ENCODE peak calls at places on chromosomes 11 and 22, in six cellular contexts. One of them, this sample, is unnamed.

GRCh38 chr11:120217941-120218694 is 7.3 kb downstream of the OAF start:
- DNase-seq in stimulated activated CD4-positive, alpha-beta T cell treated with anti-CD3 and anti-CD28 coated beads, Interleukin-4, amount 100 ng/mL, for 4 hours: no peak
- DNase-seq in hepatic stellate cell: no peak
- DNase-seq in foreskin fibroblast: no peak
- DNase-seq in LHCN-M2: no peak
- DNase-seq in T-helper 1 cell: no peak
- DNase-seq in this sample: no peak

GRCh38 chr11:109426442-109426841 is 4.5 kb downstream of the C11orf87 start:
- DNase-seq in stimulated activated CD4-positive, alpha-beta T cell treated with anti-CD3 and anti-CD28 coated beads, Interleukin-4, amount 100 ng/mL, for 4 hours: no peak
- DNase-seq in hepatic stellate cell: no peak
- DNase-seq in foreskin fibroblast: no peak
- DNase-seq in LHCN-M2: peak
- DNase-seq in T-helper 1 cell: no peak
- DNase-seq in this sample: no peak

GRCh38 chr11:8180469-8180868 is 11.6 kb upstream of the RIC3 start:
- DNase-seq in stimulated activated CD4-positive, alpha-beta T cell treated with anti-CD3 and anti-CD28 coated beads, Interleukin-4, amount 100 ng/mL, for 4 hours: no peak
- DNase-seq in hepatic stellate cell: no peak
- DNase-seq in foreskin fibroblast: no peak
- DNase-seq in LHCN-M2: no peak
- DNase-seq in T-helper 1 cell: no peak
- DNase-seq in this sample: no peak

GRCh38 chr11:73227571-73228211 is 9.6 kb downstream of the P2RY2 start:
- DNase-seq in stimulated activated CD4-positive, alpha-beta T cell treated with anti-CD3 and anti-CD28 coated beads, Interleukin-4, amount 100 ng/mL, for 4 hours: no peak
- DNase-seq in hepatic stellate cell: no peak
- DNase-seq in foreskin fibroblast: no peak
- DNase-seq in LHCN-M2: no peak
- DNase-seq in T-helper 1 cell: no peak
- DNase-seq in this sample: no peak

GRCh38 chr11:95154514-95154913 is 64.9 kb downstream of the ENDOD1 start:
- DNase-seq in stimulated activated CD4-positive, alpha-beta T cell treated with anti-CD3 and anti-CD28 coated beads, Interleukin-4, amount 100 ng/mL, for 4 hours: peak
- DNase-seq in hepatic stellate cell: peak
- DNase-seq in foreskin fibroblast: peak
- DNase-seq in LHCN-M2: no peak
- DNase-seq in T-helper 1 cell: peak
- DNase-seq in this sample: no peak

GRCh38 chr11:129846508-129847335 is 31.1 kb downstream of the TMEM45B start:
- DNase-seq in stimulated activated CD4-positive, alpha-beta T cell treated with anti-CD3 and anti-CD28 coated beads, Interleukin-4, amount 100 ng/mL, for 4 hours: no peak
- DNase-seq in hepatic stellate cell: peak
- DNase-seq in foreskin fibroblast: peak
- DNase-seq in LHCN-M2: peak
- DNase-seq in T-helper 1 cell: no peak
- DNase-seq in this sample: peak

GRCh38 chr11:34682822-34683221 is 61.9 kb downstream of the EHF start:
- DNase-seq in stimulated activated CD4-positive, alpha-beta T cell treated with anti-CD3 and anti-CD28 coated beads, Interleukin-4, amount 100 ng/mL, for 4 hours: no peak
- DNase-seq in hepatic stellate cell: no peak
- DNase-seq in foreskin fibroblast: peak
- DNase-seq in LHCN-M2: peak
- DNase-seq in T-helper 1 cell: no peak
- DNase-seq in this sample: peak

GRCh38 chr11:76150141-76150540 is 56.2 kb downstream of the WNT11 start:
- DNase-seq in stimulated activated CD4-positive, alpha-beta T cell treated with anti-CD3 and anti-CD28 coated beads, Interleukin-4, amount 100 ng/mL, for 4 hours: no peak
- DNase-seq in hepatic stellate cell: no peak
- DNase-seq in foreskin fibroblast: no peak
- DNase-seq in LHCN-M2: no peak
- DNase-seq in T-helper 1 cell: no peak
- DNase-seq in this sample: no peak

GRCh38 chr11:124751391-124751740 is 689 bp downstream of the VSIG2 start:
- DNase-seq in stimulated activated CD4-positive, alpha-beta T cell treated with anti-CD3 and anti-CD28 coated beads, Interleukin-4, amount 100 ng/mL, for 4 hours: no peak
- DNase-seq in hepatic stellate cell: no peak
- DNase-seq in foreskin fibroblast: no peak
- DNase-seq in LHCN-M2: no peak
- DNase-seq in T-helper 1 cell: no peak
- DNase-seq in this sample: no peak

GRCh38 chr22:46976130-46976529 is 213.7 kb downstream of the TBC1D22A start:
- DNase-seq in stimulated activated CD4-positive, alpha-beta T cell treated with anti-CD3 and anti-CD28 coated beads, Interleukin-4, amount 100 ng/mL, for 4 hours: no peak
- DNase-seq in hepatic stellate cell: no peak
- DNase-seq in foreskin fibroblast: no peak
- DNase-seq in LHCN-M2: no peak
- DNase-seq in T-helper 1 cell: no peak
- DNase-seq in this sample: no peak

GRCh38 chr11:112958670-112959069 is 2.5 kb upstream of the NCAM1 start:
- DNase-seq in stimulated activated CD4-positive, alpha-beta T cell treated with anti-CD3 and anti-CD28 coated beads, Interleukin-4, amount 100 ng/mL, for 4 hours: no peak
- DNase-seq in hepatic stellate cell: peak
- DNase-seq in foreskin fibroblast: peak
- DNase-seq in LHCN-M2: peak
- DNase-seq in T-helper 1 cell: no peak
- DNase-seq in this sample: peak

GRCh38 chr11:132131051-132131450 is 760.6 kb downstream of the NTM start:
- DNase-seq in stimulated activated CD4-positive, alpha-beta T cell treated with anti-CD3 and anti-CD28 coated beads, Interleukin-4, amount 100 ng/mL, for 4 hours: no peak
- DNase-seq in hepatic stellate cell: no peak
- DNase-seq in foreskin fibroblast: no peak
- DNase-seq in LHCN-M2: no peak
- DNase-seq in T-helper 1 cell: no peak
- DNase-seq in this sample: no peak

GRCh38 chr11:128741928-128742327 is 48.1 kb downstream of the FLI1 start:
- DNase-seq in stimulated activated CD4-positive, alpha-beta T cell treated with anti-CD3 and anti-CD28 coated beads, Interleukin-4, amount 100 ng/mL, for 4 hours: no peak
- DNase-seq in hepatic stellate cell: no peak
- DNase-seq in foreskin fibroblast: no peak
- DNase-seq in LHCN-M2: no peak
- DNase-seq in T-helper 1 cell: no peak
- DNase-seq in this sample: no peak

GRCh38 chr11:119673389-119674336 is 55.3 kb downstream of the NECTIN1 start:
- DNase-seq in stimulated activated CD4-positive, alpha-beta T cell treated with anti-CD3 and anti-CD28 coated beads, Interleukin-4, amount 100 ng/mL, for 4 hours: peak
- DNase-seq in hepatic stellate cell: no peak
- DNase-seq in foreskin fibroblast: no peak
- DNase-seq in LHCN-M2: no peak
- DNase-seq in T-helper 1 cell: no peak
- DNase-seq in this sample: no peak

GRCh38 chr11:87972133-87972532 is 203.1 kb downstream of the RAB38 start:
- DNase-seq in stimulated activated CD4-positive, alpha-beta T cell treated with anti-CD3 and anti-CD28 coated beads, Interleukin-4, amount 100 ng/mL, for 4 hours: no peak
- DNase-seq in hepatic stellate cell: no peak
- DNase-seq in foreskin fibroblast: no peak
- DNase-seq in LHCN-M2: no peak
- DNase-seq in T-helper 1 cell: no peak
- DNase-seq in this sample: no peak